ENCODE peak calls at places on chromosome 12, in four cellular contexts. M, Q, J and R are unnamed samples.

GRCh38 chr12:130083002-130083401 is 79.3 kb upstream of the FZD10 start:
- DNase-seq in Q (no peak), M (no peak), J (no peak), R (no peak)

GRCh38 chr12:102808412-102808811 is 108.6 kb downstream of the PAH start:
- DNase-seq in J (no peak), M (no peak), Q (no peak), R (no peak)

GRCh38 chr12:30166416-30166815 is 382.7 kb upstream of the TMTC1 start:
- DNase-seq in M (no peak), J (no peak), Q (no peak), R (no peak)

GRCh38 chr12:124720687-124721500 is 142.8 kb downstream of the SCARB1 start:
- DNase-seq in J (peak; percentile 83), Q (no peak), M (no peak), R (no peak)

GRCh38 chr12:84136862-84137367 is 775.7 kb downstream of the SLC6A15 start:
- DNase-seq in M (no peak), Q (no peak), J (peak; percentile 44), R (no peak)

GRCh38 chr12:92208613-92209121 is 63.0 kb upstream of the BTG1 start:
- DNase-seq in Q (no peak), M (peak; percentile 30), J (no peak), R (no peak)

GRCh38 chr12:16245199-16245598 is 32.3 kb downstream of the SLC15A5 start:
- DNase-seq in J (no peak), Q (no peak), M (no peak), R (no peak)

GRCh38 chr12:15208140-15208539 is 13.1 kb downstream of the RERG start:
- DNase-seq in Q (no peak), J (no peak), M (no peak), R (no peak)

GRCh38 chr12:74111688-74112360 is 425.8 kb upstream of the ATXN7L3B start:
- DNase-seq in J (peak; percentile 1), Q (peak; percentile 36), M (peak; percentile 67), R (peak; percentile 72)

GRCh38 chr12:123762715-123763052 is 583 bp downstream of the DNAH10 start:
- DNase-seq in M (no peak), J (no peak), Q (no peak), R (no peak)

GRCh38 chr12:13211859-13212664 is 15.5 kb downstream of the EMP1 start:
- DNase-seq in J (peak; percentile 56), Q (no peak), M (peak; percentile 62), R (peak; percentile 68)

GRCh38 chr12:94983321-94983720 is 20.2 kb downstream of the NDUFA12 start:
- DNase-seq in J (no peak), M (no peak), Q (no peak), R (no peak)

GRCh38 chr12:51191516-51192283 is 18.8 kb upstream of the TFCP2 start:
- DNase-seq in M (no peak), J (no peak), Q (no peak), R (no peak)

GRCh38 chr12:78863482-78864427 is 819 bp upstream of the SYT1 start:
- DNase-seq in M (no peak), Q (peak; percentile 50), J (peak; percentile 75), R (peak; percentile 81)

GRCh38 chr12:48388938-48389337 is 38.2 kb upstream of the ZNF641 start:
- DNase-seq in J (no peak), Q (no peak), M (no peak), R (no peak)

GRCh38 chr12:103817791-103818190 is 23.2 kb downstream of the NT5DC3 start:
- DNase-seq in Q (no peak), J (no peak), M (no peak), R (no peak)

GRCh38 chr12:6699259-6699988 is 1.2 kb downstream of the PIANP start:
- DNase-seq in Q (no peak), J (no peak), M (no peak), R (no peak)

GRCh38 chr12:104055686-104056388 is 5.8 kb upstream of the GLT8D2 start:
- DNase-seq in M (no peak), J (peak; percentile 82), Q (no peak), R (no peak)

GRCh38 chr12:6044082-6044481 is 80.4 kb downstream of the VWF start:
- DNase-seq in Q (no peak), J (peak; percentile 39), M (no peak), R (no peak)

GRCh38 chr12:955923-956322 is 6.4 kb upstream of the RAD52 start:
- DNase-seq in Q (no peak), J (no peak), M (no peak), R (no peak)

GRCh38 chr12:69630191-69630590 is 19.5 kb upstream of the LRRC10 start:
- DNase-seq in M (peak; percentile 34), Q (no peak), J (no peak), R (peak; percentile 25)

GRCh38 chr12:31819427-31819826 is 90.6 kb upstream of the AMN1 start:
- DNase-seq in J (no peak), Q (no peak), M (no peak), R (no peak)

GRCh38 chr12:131097247-131098177 is 143.8 kb downstream of the ADGRD1 start:
- DNase-seq in Q (no peak), M (no peak), J (peak; percentile 92), R (peak; percentile 5)
- TF ChIP-seq TEAD4 in Q (no peak), M (no peak), J (no peak), R (no peak)

GRCh38 chr12:89693639-89694202 is 14.9 kb downstream of the ATP2B1 start:
- DNase-seq in M (no peak), J (no peak), Q (no peak), R (no peak)
- TF ChIP-seq TEAD4 in M (no peak), J (no peak), Q (no peak), R (no peak)

GRCh38 chr12:120055231-120055630 is 61.3 kb downstream of the RAB35 start:
- DNase-seq in Q (no peak), M (no peak), J (no peak), R (no peak)
- TF ChIP-seq TEAD4 in Q (no peak), M (no peak), J (no peak), R (no peak)

GRCh38 chr12:52435659-52435999 is 1.5 kb upstream of the KRT75 start:
- DNase-seq in Q (no peak), M (no peak), J (no peak), R (no peak)

GRCh38 chr12:52434096-52434733 is at the start of gene KRT75:
- DNase-seq in Q (no peak), M (no peak), J (no peak), R (no peak)

GRCh38 chr12:52434760-52435530 is 774 bp upstream of the KRT75 start:
- DNase-seq in J (no peak), M (no peak), Q (no peak), R (no peak)

GRCh38 chr12:52432559-52433207 is 1.5 kb downstream of the KRT75 start:
- DNase-seq in M (no peak), J (no peak), Q (no peak), R (no peak)

GRCh38 chr12:52433501-52434095 is 573 bp downstream of the KRT75 start:
- DNase-seq in M (no peak), J (no peak), Q (no peak), R (no peak)
- TF ChIP-seq TEAD4 in M (no peak), J (no peak), Q (no peak), R (no peak)

GRCh38 chr12:10016881-10017280 is 6.5 kb downstream of the CLEC12B start:
- DNase-seq in J (no peak), Q (no peak), M (no peak), R (no peak)
- TF ChIP-seq TEAD4 in J (no peak), Q (no peak), M (no peak), R (no peak)

DNA sequence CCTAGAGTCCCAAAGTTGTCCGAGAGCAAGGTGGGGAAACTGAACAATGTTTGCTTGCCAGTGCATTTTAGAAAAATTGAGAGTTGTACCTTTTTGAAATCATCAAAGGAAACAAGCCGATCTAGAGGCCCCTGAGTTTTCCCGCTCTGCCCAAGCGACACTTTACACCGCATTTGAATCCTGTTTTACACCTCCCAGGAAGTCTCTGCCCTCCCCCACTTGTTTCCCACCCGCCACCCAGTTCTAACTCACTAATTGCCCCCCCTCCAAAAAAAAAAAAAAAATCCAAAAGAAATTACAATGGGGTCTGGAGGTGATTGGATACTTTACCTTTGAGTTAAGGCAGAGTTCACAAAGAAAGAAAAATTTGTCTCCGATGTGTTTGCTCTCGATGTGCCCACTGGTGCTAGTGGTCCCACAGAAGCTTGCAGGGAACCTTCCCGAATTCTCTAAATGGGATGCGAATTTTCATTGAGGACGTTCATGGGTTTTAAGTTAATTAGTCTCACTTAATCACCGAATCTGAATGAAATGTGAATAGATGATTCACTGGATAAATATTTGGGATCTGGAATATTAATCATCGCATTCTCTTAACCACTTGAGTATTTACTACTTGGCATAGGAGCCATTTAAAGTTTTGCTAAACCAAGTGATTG is 2.4 kb downstream of the HMGA2 start:
- DNase-seq in Q (no peak), J (peak; percentile 6), M (no peak), R (no peak)
- TF ChIP-seq TEAD4 in Q (no peak), J (no peak), M (no peak), R (no peak)